ENCODE peak calls at places on chromosomes 2 and 18, in eight cellular contexts. One of them, this sample, is unnamed.

GRCh38 chr2:28633739-28634138 is 117.9 kb upstream of the PPP1CB start:
- DNase-seq in transverse colon: peak
- DNase-seq in RWPE1: peak
- DNase-seq in PC-3: peak
- DNase-seq in tibial artery: no peak
- DNase-seq in fibroblast of pulmonary artery: peak
- DNase-seq in lower leg skin: no peak
- DNase-seq in mammary epithelial cell: peak
- DNase-seq in this sample: no peak

GRCh38 chr18:54692463-54692862 is 101.4 kb downstream of the DYNAP start:
- DNase-seq in transverse colon: no peak
- DNase-seq in RWPE1: no peak
- DNase-seq in PC-3: no peak
- DNase-seq in tibial artery: no peak
- DNase-seq in fibroblast of pulmonary artery: no peak
- DNase-seq in lower leg skin: no peak
- DNase-seq in mammary epithelial cell: no peak
- DNase-seq in this sample: no peak

GRCh38 chr2:46165916-46166315 is 131.3 kb upstream of the EPAS1 start:
- DNase-seq in transverse colon: no peak
- DNase-seq in RWPE1: no peak
- DNase-seq in PC-3: no peak
- DNase-seq in tibial artery: no peak
- DNase-seq in fibroblast of pulmonary artery: no peak
- DNase-seq in lower leg skin: no peak
- DNase-seq in mammary epithelial cell: no peak
- DNase-seq in this sample: no peak

GRCh38 chr2:118815314-118815713 is 32.1 kb downstream of the EN1 start:
- DNase-seq in transverse colon: no peak
- DNase-seq in RWPE1: no peak
- DNase-seq in PC-3: no peak
- DNase-seq in tibial artery: no peak
- DNase-seq in fibroblast of pulmonary artery: no peak
- DNase-seq in lower leg skin: no peak
- DNase-seq in mammary epithelial cell: no peak
- DNase-seq in this sample: no peak

GRCh38 chr2:45276914-45277313 is 267.7 kb upstream of the SIX2 start:
- DNase-seq in transverse colon: no peak
- DNase-seq in RWPE1: no peak
- DNase-seq in PC-3: peak
- DNase-seq in tibial artery: peak
- DNase-seq in fibroblast of pulmonary artery: peak
- DNase-seq in lower leg skin: no peak
- DNase-seq in mammary epithelial cell: no peak
- DNase-seq in this sample: peak

GRCh38 chr18:9951022-9951859 is 37.4 kb downstream of the VAPA start:
- DNase-seq in transverse colon: peak
- DNase-seq in RWPE1: peak
- DNase-seq in PC-3: peak
- DNase-seq in tibial artery: no peak
- DNase-seq in fibroblast of pulmonary artery: peak
- DNase-seq in lower leg skin: no peak
- DNase-seq in mammary epithelial cell: peak
- DNase-seq in this sample: peak

GRCh38 chr2:127080941-127081769 is 25.8 kb downstream of the BIN1 start:
- DNase-seq in transverse colon: peak
- DNase-seq in RWPE1: peak
- DNase-seq in PC-3: no peak
- DNase-seq in tibial artery: no peak
- DNase-seq in fibroblast of pulmonary artery: no peak
- DNase-seq in lower leg skin: no peak
- DNase-seq in mammary epithelial cell: no peak
- DNase-seq in this sample: peak

GRCh38 chr18:75221902-75222301 is 11.3 kb downstream of the TSHZ1 start:
- DNase-seq in transverse colon: no peak
- DNase-seq in RWPE1: no peak
- DNase-seq in PC-3: no peak
- DNase-seq in tibial artery: no peak
- DNase-seq in fibroblast of pulmonary artery: no peak
- DNase-seq in lower leg skin: no peak
- DNase-seq in mammary epithelial cell: no peak
- DNase-seq in this sample: no peak

GRCh38 chr2:127857494-127857818 is 499 bp downstream of the POLR2D start:
- DNase-seq in transverse colon: no peak
- DNase-seq in RWPE1: peak
- DNase-seq in PC-3: no peak
- DNase-seq in tibial artery: peak
- DNase-seq in fibroblast of pulmonary artery: no peak
- DNase-seq in lower leg skin: no peak
- DNase-seq in mammary epithelial cell: peak
- DNase-seq in this sample: peak

GRCh38 chr2:229178706-229179105 is 92.4 kb downstream of the PID1 start:
- DNase-seq in transverse colon: no peak
- DNase-seq in RWPE1: no peak
- DNase-seq in PC-3: no peak
- DNase-seq in tibial artery: no peak
- DNase-seq in fibroblast of pulmonary artery: no peak
- DNase-seq in lower leg skin: no peak
- DNase-seq in mammary epithelial cell: no peak
- DNase-seq in this sample: no peak

GRCh38 chr2:8006626-8007025 is 675.2 kb upstream of the ID2 start:
- DNase-seq in transverse colon: no peak
- DNase-seq in RWPE1: no peak
- DNase-seq in PC-3: peak
- DNase-seq in tibial artery: no peak
- DNase-seq in fibroblast of pulmonary artery: no peak
- DNase-seq in lower leg skin: no peak
- DNase-seq in mammary epithelial cell: peak
- DNase-seq in this sample: no peak

GRCh38 chr2:32310577-32310976 is 32.9 kb downstream of the YIPF4 start:
- DNase-seq in transverse colon: no peak
- DNase-seq in RWPE1: no peak
- DNase-seq in PC-3: no peak
- DNase-seq in tibial artery: no peak
- DNase-seq in fibroblast of pulmonary artery: no peak
- DNase-seq in lower leg skin: no peak
- DNase-seq in mammary epithelial cell: no peak
- DNase-seq in this sample: no peak

GRCh38 chr2:18742382-18742781 is 153.0 kb upstream of the NT5C1B start:
- DNase-seq in transverse colon: no peak
- DNase-seq in RWPE1: no peak
- DNase-seq in PC-3: no peak
- DNase-seq in tibial artery: peak
- DNase-seq in fibroblast of pulmonary artery: no peak
- DNase-seq in lower leg skin: no peak
- DNase-seq in mammary epithelial cell: no peak
- DNase-seq in this sample: no peak

GRCh38 chr2:157785200-157785599 is 90.9 kb downstream of the ACVR1 start:
- DNase-seq in transverse colon: peak
- DNase-seq in RWPE1: peak
- DNase-seq in PC-3: peak
- DNase-seq in tibial artery: no peak
- DNase-seq in fibroblast of pulmonary artery: peak
- DNase-seq in lower leg skin: no peak
- DNase-seq in mammary epithelial cell: peak
- DNase-seq in this sample: peak

GRCh38 chr2:15527074-15527739 is 33.9 kb downstream of the NBAS start:
- DNase-seq in transverse colon: no peak
- DNase-seq in RWPE1: no peak
- DNase-seq in PC-3: peak
- DNase-seq in tibial artery: no peak
- DNase-seq in fibroblast of pulmonary artery: no peak
- DNase-seq in lower leg skin: no peak
- DNase-seq in mammary epithelial cell: no peak
- DNase-seq in this sample: no peak

GRCh38 chr2:205695460-205695979 is 13.2 kb downstream of the NRP2 start:
- DNase-seq in transverse colon: no peak
- DNase-seq in RWPE1: no peak
- DNase-seq in PC-3: no peak
- DNase-seq in tibial artery: no peak
- DNase-seq in fibroblast of pulmonary artery: peak
- DNase-seq in lower leg skin: no peak
- DNase-seq in mammary epithelial cell: no peak
- DNase-seq in this sample: peak

GRCh38 chr18:57107141-57107832 is 39.6 kb upstream of the BOD1L2 start:
- DNase-seq in transverse colon: no peak
- DNase-seq in RWPE1: peak
- DNase-seq in PC-3: peak
- DNase-seq in tibial artery: no peak
- DNase-seq in fibroblast of pulmonary artery: peak
- DNase-seq in lower leg skin: no peak
- DNase-seq in mammary epithelial cell: peak
- DNase-seq in this sample: peak

GRCh38 chr18:80037869-80038630 is 3.8 kb downstream of the RBFA start:
- DNase-seq in transverse colon: no peak
- DNase-seq in RWPE1: no peak
- DNase-seq in PC-3: no peak
- DNase-seq in tibial artery: no peak
- DNase-seq in fibroblast of pulmonary artery: no peak
- DNase-seq in lower leg skin: no peak
- DNase-seq in mammary epithelial cell: no peak
- DNase-seq in this sample: no peak

GRCh38 chr18:44895176-44895798 is 214.6 kb downstream of the SETBP1 start:
- DNase-seq in transverse colon: peak
- DNase-seq in RWPE1: peak
- DNase-seq in PC-3: peak
- DNase-seq in tibial artery: no peak
- DNase-seq in fibroblast of pulmonary artery: peak
- DNase-seq in lower leg skin: peak
- DNase-seq in mammary epithelial cell: peak
- DNase-seq in this sample: peak
- TF ChIP-seq CTCF in transverse colon: peak
- TF ChIP-seq CTCF in RWPE1: peak
- TF ChIP-seq CTCF in PC-3: peak
- TF ChIP-seq CTCF in tibial artery: peak
- TF ChIP-seq CTCF in fibroblast of pulmonary artery: peak
- TF ChIP-seq CTCF in lower leg skin: no peak
- TF ChIP-seq CTCF in mammary epithelial cell: peak
- TF ChIP-seq CTCF in this sample: peak

DNA sequence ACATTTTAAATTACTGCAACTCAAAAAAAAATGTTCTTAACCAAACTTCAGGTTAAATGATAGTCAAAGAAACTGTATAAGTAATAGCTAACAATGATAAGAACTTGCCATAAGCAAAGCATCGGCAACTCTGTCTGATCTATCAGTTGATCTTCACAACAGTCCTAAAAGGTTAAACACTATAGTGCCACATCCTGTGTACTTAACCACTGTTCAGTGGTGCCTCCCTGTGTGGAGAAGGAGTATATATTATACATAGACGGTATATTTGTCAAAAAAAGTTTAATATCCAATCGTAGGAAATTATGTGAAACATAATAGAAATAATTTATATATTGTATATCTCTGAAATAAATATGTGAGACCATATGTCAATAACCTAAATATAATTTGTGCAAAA is 13.0 kb downstream of the DTNA start:
- DNase-seq in transverse colon: no peak
- DNase-seq in RWPE1: no peak
- DNase-seq in PC-3: peak
- DNase-seq in tibial artery: no peak
- DNase-seq in fibroblast of pulmonary artery: no peak
- DNase-seq in lower leg skin: no peak
- DNase-seq in mammary epithelial cell: no peak
- DNase-seq in this sample: no peak
- TF ChIP-seq CTCF in transverse colon: no peak
- TF ChIP-seq CTCF in RWPE1: no peak
- TF ChIP-seq CTCF in PC-3: no peak
- TF ChIP-seq CTCF in tibial artery: no peak
- TF ChIP-seq CTCF in fibroblast of pulmonary artery: no peak
- TF ChIP-seq CTCF in lower leg skin: no peak
- TF ChIP-seq CTCF in mammary epithelial cell: no peak
- TF ChIP-seq CTCF in this sample: no peak

GRCh38 chr2:24049485-24050021 is at the start of gene FKBP1B:
- DNase-seq in transverse colon: peak
- DNase-seq in RWPE1: peak
- DNase-seq in PC-3: peak
- DNase-seq in tibial artery: peak
- DNase-seq in fibroblast of pulmonary artery: peak
- DNase-seq in lower leg skin: peak
- DNase-seq in mammary epithelial cell: peak
- DNase-seq in this sample: peak

GRCh38 chr2:24047703-24048033 is 477 bp upstream of the WDCP start:
- DNase-seq in transverse colon: no peak
- DNase-seq in RWPE1: no peak
- DNase-seq in PC-3: no peak
- DNase-seq in tibial artery: no peak
- DNase-seq in fibroblast of pulmonary artery: no peak
- DNase-seq in lower leg skin: no peak
- DNase-seq in mammary epithelial cell: no peak
- DNase-seq in this sample: no peak

GRCh38 chr2:24048662-24049484 is 668 bp upstream of the FKBP1B start:
- DNase-seq in transverse colon: no peak
- DNase-seq in RWPE1: no peak
- DNase-seq in PC-3: no peak
- DNase-seq in tibial artery: no peak
- DNase-seq in fibroblast of pulmonary artery: no peak
- DNase-seq in lower leg skin: no peak
- DNase-seq in mammary epithelial cell: peak
- DNase-seq in this sample: peak

GRCh38 chr2:24051833-24052232 is 2.3 kb downstream of the FKBP1B start:
- DNase-seq in transverse colon: no peak
- DNase-seq in RWPE1: no peak
- DNase-seq in PC-3: no peak
- DNase-seq in tibial artery: no peak
- DNase-seq in fibroblast of pulmonary artery: no peak
- DNase-seq in lower leg skin: no peak
- DNase-seq in mammary epithelial cell: no peak
- DNase-seq in this sample: no peak

DNA sequence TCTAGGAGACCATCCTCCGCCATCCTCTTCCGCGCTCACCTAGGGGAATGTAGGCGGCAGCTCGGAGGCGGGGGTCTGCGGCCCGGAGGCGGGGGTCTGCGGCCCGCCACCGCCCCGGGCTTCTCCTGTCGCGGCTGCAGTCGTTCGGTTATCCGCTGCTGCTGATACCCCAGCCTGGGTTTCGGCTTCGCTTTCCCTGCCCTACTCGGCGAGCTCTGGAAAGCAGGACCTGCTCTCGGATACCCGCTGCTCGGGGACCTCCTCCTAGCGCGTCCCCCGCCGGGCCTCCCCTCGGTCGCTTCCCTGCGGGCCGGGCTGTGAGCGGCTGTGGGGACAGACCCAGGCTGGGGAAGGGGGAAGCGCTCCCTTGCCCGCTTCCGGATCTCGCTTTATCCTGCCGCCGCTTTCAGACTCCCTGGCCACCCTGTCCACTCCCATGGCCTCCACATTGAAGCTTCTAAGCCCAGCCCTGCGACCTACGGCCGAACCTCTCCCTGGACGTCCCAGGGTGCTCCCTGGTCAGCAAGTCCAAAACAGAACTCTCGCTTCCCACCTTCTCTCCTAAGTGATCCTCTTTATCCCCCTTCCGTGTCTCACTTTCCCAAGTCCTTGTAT is 607 bp downstream of the FKBP1B start:
- DNase-seq in transverse colon: peak
- DNase-seq in RWPE1: no peak
- DNase-seq in PC-3: no peak
- DNase-seq in tibial artery: peak
- DNase-seq in fibroblast of pulmonary artery: peak
- DNase-seq in lower leg skin: no peak
- DNase-seq in mammary epithelial cell: peak
- DNase-seq in this sample: no peak
- TF ChIP-seq CTCF in transverse colon: no peak
- TF ChIP-seq CTCF in RWPE1: no peak
- TF ChIP-seq CTCF in PC-3: no peak
- TF ChIP-seq CTCF in tibial artery: no peak
- TF ChIP-seq CTCF in fibroblast of pulmonary artery: no peak
- TF ChIP-seq CTCF in lower leg skin: no peak
- TF ChIP-seq CTCF in mammary epithelial cell: no peak
- TF ChIP-seq CTCF in this sample: no peak

GRCh38 chr2:208269091-208269490 is 3.0 kb downstream of the PIKFYVE start:
- DNase-seq in transverse colon: no peak
- DNase-seq in RWPE1: no peak
- DNase-seq in PC-3: no peak
- DNase-seq in tibial artery: no peak
- DNase-seq in fibroblast of pulmonary artery: no peak
- DNase-seq in lower leg skin: no peak
- DNase-seq in mammary epithelial cell: no peak
- DNase-seq in this sample: no peak
- TF ChIP-seq CTCF in transverse colon: peak
- TF ChIP-seq CTCF in RWPE1: no peak
- TF ChIP-seq CTCF in PC-3: peak
- TF ChIP-seq CTCF in tibial artery: no peak
- TF ChIP-seq CTCF in fibroblast of pulmonary artery: no peak
- TF ChIP-seq CTCF in lower leg skin: no peak
- TF ChIP-seq CTCF in mammary epithelial cell: peak
- TF ChIP-seq CTCF in this sample: no peak